ENCODE peak calls at places on chromosome 17, in eight cellular contexts. K is ovary, B is GM06990, J is heart right ventricle, A is WTC11, S is dorsolateral prefrontal cortex, L is A549, E is endodermal cell. Y is an unnamed sample.

GRCh38 chr17:17079336-17079735 is 37.1 kb downstream of the MPRIP start:
- DNase-seq in K (no peak), B (no peak), J (no peak), A (no peak), S (no peak), L (no peak), E (peak), Y (no peak)

GRCh38 chr17:3012926-3013581 is 50.4 kb downstream of the OR1D5 start:
- DNase-seq in K (peak), B (peak), J (peak), A (peak), S (peak), L (peak), E (peak), Y (peak)

GRCh38 chr17:39739885-39740356 is 2.2 kb downstream of the GRB7 start:
- DNase-seq in K (no peak), B (no peak), J (no peak), A (peak), S (no peak), L (no peak), E (peak), Y (peak)

GRCh38 chr17:65485388-65486299 is 75.8 kb downstream of the AXIN2 start:
- DNase-seq in K (no peak), B (no peak), J (peak), A (no peak), S (peak), L (no peak), E (peak), Y (no peak)

GRCh38 chr17:78605429-78605828 is 28.2 kb upstream of the DNAH17 start:
- DNase-seq in K (no peak), B (no peak), J (no peak), A (no peak), S (no peak), L (no peak), E (no peak), Y (no peak)

GRCh38 chr17:28477928-28478327 is 4.5 kb downstream of the SLC13A2 start:
- DNase-seq in K (no peak), B (no peak), J (no peak), A (no peak), S (no peak), L (no peak), E (no peak), Y (no peak)

GRCh38 chr17:1796800-1797199 is 32.9 kb downstream of the SMYD4 start:
- DNase-seq in K (peak), B (no peak), J (no peak), A (no peak), S (no peak), L (no peak), E (no peak), Y (no peak)

GRCh38 chr17:79114455-79115301 is 40.1 kb downstream of the ENGASE start:
- DNase-seq in K (no peak), B (no peak), J (peak), A (no peak), S (no peak), L (no peak), E (peak), Y (peak)

GRCh38 chr17:16924701-16925440 is 47.0 kb downstream of the TNFRSF13B start:
- DNase-seq in K (no peak), B (no peak), J (no peak), A (peak), S (peak), L (no peak), E (no peak), Y (no peak)

GRCh38 chr17:2120550-2121335 is 65.8 kb downstream of the HIC1 start:
- DNase-seq in K (no peak), B (no peak), J (no peak), A (no peak), S (no peak), L (no peak), E (peak), Y (no peak)

GRCh38 chr17:39229274-39229913 is 3.6 kb upstream of the STAC2 start:
- DNase-seq in K (no peak), B (no peak), J (no peak), A (no peak), S (no peak), L (no peak), E (peak), Y (peak)

GRCh38 chr17:68054296-68054900 is 18.9 kb downstream of the KPNA2 start:
- DNase-seq in K (no peak), B (no peak), J (no peak), A (no peak), S (peak), L (no peak), E (no peak), Y (no peak)

GRCh38 chr17:67990909-67991308 is 5.4 kb downstream of the C17orf58 start:
- DNase-seq in K (no peak), B (no peak), J (no peak), A (no peak), S (no peak), L (no peak), E (no peak), Y (no peak)

GRCh38 chr17:1736348-1737281 is 6.1 kb upstream of the SERPINF2 start:
- DNase-seq in K (peak), B (no peak), J (peak), A (no peak), S (peak), L (peak), E (no peak), Y (no peak)

GRCh38 chr17:79407385-79407784 is 203.5 kb downstream of the RBFOX3 start:
- DNase-seq in K (no peak), B (no peak), J (no peak), A (no peak), S (no peak), L (no peak), E (no peak), Y (no peak)

GRCh38 chr17:61313515-61314326 is 85.9 kb upstream of the TBX2 start:
- DNase-seq in K (no peak), B (no peak), J (peak), A (no peak), S (no peak), L (no peak), E (peak), Y (no peak)

GRCh38 chr17:43169561-43170139 is 1.4 kb upstream of the NBR1 start:
- DNase-seq in K (peak), B (no peak), J (peak), A (peak), S (no peak), L (peak), E (peak), Y (peak)

GRCh38 chr17:16470302-16470701 is 21.7 kb downstream of the LRRC75A start:
- DNase-seq in K (no peak), B (no peak), J (no peak), A (no peak), S (peak), L (no peak), E (no peak), Y (no peak)

GRCh38 chr17:40369923-40370322 is 5.4 kb upstream of the GJD3 start:
- DNase-seq in K (no peak), B (no peak), J (no peak), A (no peak), S (no peak), L (no peak), E (no peak), Y (no peak)

GRCh38 chr17:17668358-17668757 is 12.9 kb upstream of the RAI1 start:
- DNase-seq in K (no peak), B (no peak), J (no peak), A (no peak), S (no peak), L (no peak), E (no peak), Y (no peak)

GRCh38 chr17:13010959-13011358 is 6.9 kb downstream of the ELAC2 start:
- DNase-seq in K (no peak), B (no peak), J (no peak), A (no peak), S (no peak), L (no peak), E (no peak), Y (no peak)

GRCh38 chr17:61289408-61290385 is 109.9 kb upstream of the TBX2 start:
- DNase-seq in K (no peak), B (no peak), J (no peak), A (no peak), S (no peak), L (no peak), E (no peak), Y (no peak)

GRCh38 chr17:73317554-73318426 is 6.0 kb upstream of the CDC42EP4 start:
- DNase-seq in K (no peak), B (no peak), J (no peak), A (no peak), S (no peak), L (no peak), E (peak), Y (no peak)

GRCh38 chr17:27379863-27380533 is 76.2 kb upstream of the KSR1 start:
- DNase-seq in K (peak), B (no peak), J (peak), A (no peak), S (peak), L (no peak), E (peak), Y (peak)

GRCh38 chr17:9971991-9972390 is 66.9 kb upstream of the RCVRN start:
- DNase-seq in K (peak), B (no peak), J (peak), A (no peak), S (peak), L (peak), E (peak), Y (peak)

GRCh38 chr17:38421224-38421841 is 6.9 kb upstream of the ARHGAP23 start:
- DNase-seq in K (no peak), B (no peak), J (no peak), A (no peak), S (no peak), L (no peak), E (peak), Y (no peak)

GRCh38 chr17:79976451-79976850 is 59.2 kb downstream of the TBC1D16 start:
- DNase-seq in K (no peak), B (no peak), J (no peak), A (no peak), S (no peak), L (no peak), E (peak), Y (no peak)

GRCh38 chr17:56637254-56637653 is 43.8 kb downstream of the NOG start:
- DNase-seq in K (no peak), B (no peak), J (no peak), A (no peak), S (no peak), L (no peak), E (no peak), Y (no peak)

GRCh38 chr17:7137182-7137943 is 22.7 kb upstream of the ASGR2 start:
- DNase-seq in K (no peak), B (no peak), J (peak), A (no peak), S (no peak), L (no peak), E (no peak), Y (no peak)

GRCh38 chr17:80986816-80987480 is 4.7 kb upstream of the CHMP6 start:
- DNase-seq in K (no peak), B (peak), J (peak), A (no peak), S (no peak), L (no peak), E (peak), Y (no peak)

GRCh38 chr17:44331249-44331760 is 6.7 kb upstream of the SLC25A39 start:
- DNase-seq in K (peak), B (peak), J (no peak), A (peak), S (peak), L (peak), E (peak), Y (peak)
- TF ChIP-seq CTCF in K (peak), B (peak), J (peak), A (peak), S (peak), L (peak), E (peak), Y (peak)

GRCh38 chr17:31535581-31535981 is 144.1 kb downstream of the RAB11FIP4 start:
- DNase-seq in K (no peak), B (peak), J (no peak), A (no peak), S (no peak), L (no peak), E (no peak), Y (no peak)

GRCh38 chr17:31532526-31532925 is 141.1 kb downstream of the RAB11FIP4 start:
- DNase-seq in K (no peak), B (no peak), J (no peak), A (no peak), S (no peak), L (no peak), E (no peak), Y (no peak)

GRCh38 chr17:31534223-31534888 is 142.9 kb downstream of the RAB11FIP4 start:
- DNase-seq in K (peak), B (no peak), J (no peak), A (no peak), S (no peak), L (no peak), E (no peak), Y (no peak)

GRCh38 chr17:31532161-31532515 is 140.7 kb downstream of the RAB11FIP4 start:
- DNase-seq in K (no peak), B (no peak), J (no peak), A (no peak), S (no peak), L (no peak), E (no peak), Y (no peak)

DNA sequence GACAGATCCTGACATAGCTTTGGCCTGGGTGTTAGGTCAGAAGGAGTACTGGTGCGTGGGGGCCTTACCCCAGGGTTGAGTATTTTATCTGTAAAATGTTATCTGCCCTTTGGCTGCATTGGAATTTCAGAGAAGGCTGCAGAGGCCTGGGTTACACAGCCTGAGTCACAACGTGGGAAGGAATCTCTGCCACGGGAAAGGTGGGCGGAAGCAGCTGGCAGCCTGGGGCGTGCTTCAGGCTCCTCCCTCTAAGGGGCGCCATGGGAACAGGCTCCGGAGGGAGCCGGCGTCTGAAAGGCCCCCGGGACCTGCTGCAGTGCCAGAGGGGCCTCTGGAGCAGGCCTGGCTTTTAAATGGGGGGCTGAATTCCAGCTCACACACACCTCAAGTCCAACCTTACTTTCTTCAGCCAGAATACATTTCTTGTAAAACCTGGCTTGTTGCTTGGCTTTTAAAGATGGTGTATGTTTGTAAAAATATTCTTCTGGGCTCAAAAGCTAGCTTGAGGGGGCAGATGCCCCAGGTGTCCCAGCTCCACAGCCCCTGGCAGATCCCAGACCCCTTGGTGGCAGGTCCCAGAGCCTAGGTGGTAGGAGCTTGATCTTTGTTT is 142.2 kb downstream of the RAB11FIP4 start:
- DNase-seq in K (peak), B (no peak), J (no peak), A (peak), S (peak), L (peak), E (peak), Y (peak)
- TF ChIP-seq CTCF in K (no peak), B (peak), J (peak), A (peak), S (peak), L (peak), E (peak), Y (no peak)

GRCh38 chr17:49050611-49051010 is 53.4 kb downstream of the IGF2BP1 start:
- DNase-seq in K (no peak), B (no peak), J (no peak), A (no peak), S (no peak), L (no peak), E (no peak), Y (no peak)
- TF ChIP-seq CTCF in K (no peak), B (no peak), J (no peak), A (no peak), S (no peak), L (no peak), E (no peak), Y (no peak)

GRCh38 chr17:77253611-77254051 is 112.9 kb downstream of the SEC14L1 start:
- DNase-seq in K (no peak), B (no peak), J (no peak), A (no peak), S (no peak), L (no peak), E (peak), Y (no peak)

GRCh38 chr17:77256710-77257109 is 115.9 kb downstream of the SEC14L1 start:
- DNase-seq in K (no peak), B (no peak), J (no peak), A (no peak), S (no peak), L (no peak), E (peak), Y (no peak)

GRCh38 chr17:77252736-77253135 is 112.0 kb downstream of the SEC14L1 start:
- DNase-seq in K (no peak), B (no peak), J (no peak), A (no peak), S (no peak), L (no peak), E (no peak), Y (no peak)

GRCh38 chr17:77257169-77257568 is 116.4 kb downstream of the SEC14L1 start:
- DNase-seq in K (no peak), B (no peak), J (no peak), A (no peak), S (no peak), L (no peak), E (no peak), Y (no peak)

GRCh38 chr17:77254961-77255741 is 114.4 kb downstream of the SEC14L1 start:
- DNase-seq in K (peak), B (no peak), J (no peak), A (no peak), S (no peak), L (peak), E (peak), Y (peak)
- TF ChIP-seq CTCF in K (no peak), B (no peak), J (no peak), A (no peak), S (no peak), L (no peak), E (peak), Y (no peak)